ENCODE peak calls at places on chromosomes 1 and 21, in ten cellular contexts. I is neuronal stem cell; S is A549; L is fibroblast of lung; T is adrenal gland; J is neural progenitor cell; Y is GM23338; W is IMR-90; O is CD4-positive, CD25-positive, alpha-beta regulatory T cell; F is body of pancreas. H is an unnamed sample.

GRCh38 chr1:11731719-11732283 is 4.1 kb upstream of the AGTRAP start:
- DNase-seq in F (peak; percentile 48), S (no peak), O (no peak), L (peak; percentile 57), I (no peak), J (peak; percentile 71), T (peak; percentile 42), Y (peak; percentile 85), W (peak; percentile 70), H (no peak)

GRCh38 chr1:151825811-151826660 is 5.6 kb downstream of the RORC start:
- DNase-seq in W (no peak), J (peak; percentile 18), F (no peak), O (no peak), T (no peak), I (no peak), L (no peak), S (no peak), Y (peak; percentile 65), H (no peak)

GRCh38 chr1:154896811-154897286 is 26.8 kb upstream of the KCNN3 start:
- DNase-seq in W (no peak), T (no peak), O (no peak), J (peak; percentile 14), L (no peak), F (no peak), Y (no peak), I (no peak), S (no peak), H (no peak)

GRCh38 chr1:167563579-167564246 is 10.2 kb upstream of the CREG1 start:
- DNase-seq in F (no peak), O (no peak), I (no peak), T (peak; percentile 48), L (no peak), W (no peak), J (no peak), Y (no peak), S (no peak), H (no peak)

GRCh38 chr1:169133801-169134558 is 27.5 kb downstream of the ATP1B1 start:
- DNase-seq in O (peak; percentile 25), L (no peak), I (no peak), J (no peak), Y (no peak), S (no peak), W (no peak), F (no peak), T (no peak), H (no peak)

GRCh38 chr1:181588631-181589030 is 105.3 kb downstream of the CACNA1E start:
- DNase-seq in S (no peak), J (no peak), O (no peak), I (no peak), W (no peak), T (no peak), Y (no peak), F (no peak), L (no peak), H (no peak)

GRCh38 chr1:234208351-234208750 is 164.9 kb upstream of the COA6 start:
- DNase-seq in T (no peak), Y (no peak), L (no peak), F (no peak), W (no peak), O (no peak), I (no peak), J (no peak), S (no peak), H (no peak)

GRCh38 chr21:38533887-38534286 is 35.6 kb upstream of the ERG start:
- DNase-seq in T (no peak), J (peak; percentile 7), O (no peak), I (no peak), Y (peak; percentile 14), S (no peak), L (peak; percentile 6), W (no peak), F (no peak), H (no peak)

GRCh38 chr1:98340511-98340910 is 321.0 kb upstream of the SNX7 start:
- DNase-seq in S (no peak), J (no peak), F (no peak), Y (no peak), T (no peak), L (peak; percentile 71), O (no peak), W (peak; percentile 80), I (no peak), H (no peak)

GRCh38 chr1:92016720-92017316 is 13.0 kb upstream of the EPHX4 start:
- DNase-seq in F (no peak), O (no peak), L (no peak), Y (no peak), J (no peak), T (no peak), W (no peak), I (no peak), S (no peak), H (no peak)

GRCh38 chr21:36695671-36696389 is 3.1 kb upstream of the SIM2 start:
- DNase-seq in S (no peak), O (no peak), J (peak; percentile 74), W (no peak), I (peak; percentile 49), F (no peak), T (no peak), Y (peak; percentile 87), L (no peak), H (no peak)

GRCh38 chr1:209742409-209743144 is 13.3 kb upstream of the TRAF3IP3 start:
- DNase-seq in S (no peak), T (peak; percentile 15), I (no peak), F (no peak), W (peak; percentile 74), Y (no peak), O (no peak), J (no peak), L (peak; percentile 28), H (no peak)

GRCh38 chr1:195663549-195664280 is 944.5 kb downstream of the KCNT2 start:
- DNase-seq in W (peak; percentile 94), T (no peak), F (no peak), J (peak; percentile 9), O (no peak), I (no peak), L (peak; percentile 88), S (peak; percentile 5), Y (no peak), H (no peak)

GRCh38 chr1:64173300-64173940 is 30.0 kb upstream of the UBE2U start:
- DNase-seq in F (peak; percentile 65), S (no peak), J (no peak), W (no peak), Y (peak; percentile 26), L (peak; percentile 22), I (no peak), T (no peak), O (no peak), H (no peak)

GRCh38 chr1:64175639-64176038 is 27.8 kb upstream of the UBE2U start:
- DNase-seq in L (no peak), W (no peak), F (no peak), S (no peak), I (no peak), O (no peak), Y (no peak), J (no peak), T (no peak), H (no peak)

GRCh38 chr1:64167176-64167575 is 36.2 kb upstream of the UBE2U start:
- DNase-seq in I (no peak), S (no peak), Y (no peak), W (peak; percentile 56), L (peak; percentile 81), F (no peak), J (no peak), T (no peak), O (no peak), H (no peak)

GRCh38 chr1:64171797-64172281 is 31.6 kb upstream of the UBE2U start:
- DNase-seq in O (no peak), L (peak; percentile 83), J (no peak), W (peak; percentile 85), F (no peak), Y (no peak), I (no peak), S (peak; percentile 4), T (no peak), H (no peak)

DNA sequence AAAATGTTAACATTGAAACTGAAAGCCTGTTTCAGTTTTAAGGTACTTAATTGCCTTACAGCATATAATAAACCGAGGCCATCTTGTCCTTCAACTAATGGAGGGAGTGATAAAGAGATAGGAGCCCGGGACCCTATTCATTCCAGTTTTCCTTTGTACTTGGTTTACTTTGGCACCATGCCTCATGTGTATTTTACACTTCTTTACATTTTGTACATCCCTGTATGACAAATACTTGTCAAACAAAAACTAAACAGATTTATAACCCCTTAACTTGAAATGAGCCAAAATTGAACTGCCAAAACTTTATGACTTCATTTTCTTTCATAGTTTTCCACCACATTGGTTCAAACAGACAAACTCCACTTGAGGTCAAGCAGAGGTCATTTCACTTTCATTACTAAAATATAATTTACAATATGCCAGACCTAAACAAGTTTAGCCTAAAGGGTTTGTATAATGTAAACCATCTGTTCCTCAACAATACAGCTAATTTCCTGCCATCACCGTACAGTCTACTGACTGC is 30.9 kb upstream of the UBE2U start:
- DNase-seq in J (no peak), O (no peak), S (no peak), F (no peak), W (peak; percentile 69), T (no peak), Y (no peak), L (peak; percentile 49), I (no peak), H (no peak)
- H3K27ac ChIP-seq in J (no peak overlapping the region), O (no peak overlapping the region), S (peak overlapping the region; percentile 49), F (peak overlapping the region; percentile 39), W (peak overlapping the region; percentile 17), T (no peak overlapping the region), Y (no peak overlapping the region), L (peak overlapping the region; percentile 67), I (no peak overlapping the region), H (no peak overlapping the region)

GRCh38 chr1:232806071-232806510 is 875 bp downstream of the MAP10 start:
- DNase-seq in J (no peak), I (no peak), W (no peak), Y (no peak), T (no peak), S (no peak), F (no peak), O (peak; percentile 21), L (no peak), H (no peak)
- H3K4me3 ChIP-seq in J (peak overlapping the region; percentile 67), I (peak overlapping the region; percentile 88), W (peak overlapping the region; percentile 55), Y (peak overlapping the region; percentile 79), T (peak overlapping the region; percentile 72), S (peak overlapping the region; percentile 58), F (peak overlapping the region; percentile 77), O (peak overlapping the region; percentile 66), L (peak overlapping the region; percentile 65), H (peak overlapping the region; percentile 87)

DNA sequence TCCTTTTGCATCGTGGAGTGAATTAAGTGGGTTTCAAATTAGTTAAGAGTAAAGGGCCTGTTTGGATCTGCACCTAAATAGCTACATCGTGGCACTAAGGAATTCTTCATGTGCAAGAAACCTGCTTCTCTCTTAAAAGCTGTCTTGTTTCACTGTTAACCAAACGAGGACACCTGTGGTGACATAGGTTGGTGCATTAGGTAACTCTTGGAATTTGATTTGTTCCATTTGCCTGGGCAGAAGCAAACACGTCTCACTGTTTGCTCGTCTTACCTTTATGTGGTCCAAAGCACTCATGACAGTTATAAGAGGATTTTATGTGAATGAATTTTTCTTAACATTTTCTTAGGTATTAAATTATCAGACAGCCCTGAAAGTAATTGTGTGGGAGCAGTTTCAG is 60.9 kb downstream of the PRDM2 start:
- DNase-seq in Y (peak; percentile 80), F (no peak), S (no peak), L (no peak), W (no peak), O (no peak), I (no peak), T (no peak), J (peak; percentile 53), H (no peak)
- H3K4me1 ChIP-seq in Y (peaks cover 55% of the 10 kb centered on the region), F (peaks cover 76% of the 10 kb centered on the region), S (peaks cover 26% of the 10 kb centered on the region), L (peaks cover 5% of the 10 kb centered on the region), W (peaks cover 13% of the 10 kb centered on the region), O (peaks cover 97% of the 10 kb centered on the region), I (peaks cover 19% of the 10 kb centered on the region), T (peaks cover 38% of the 10 kb centered on the region), J (peaks cover 46% of the 10 kb centered on the region), H (peaks cover 5% of the 10 kb centered on the region)

GRCh38 chr1:67044631-67045270 is 9.2 kb downstream of the SLC35D1 start:
- DNase-seq in L (no peak), F (no peak), O (no peak), Y (no peak), I (no peak), W (peak; percentile 11), S (no peak), J (no peak), T (no peak), H (no peak)
- H3K27ac ChIP-seq in L (no peak overlapping the region), F (no peak overlapping the region), O (no peak overlapping the region), Y (no peak overlapping the region), I (no peak overlapping the region), W (no peak overlapping the region), S (no peak overlapping the region), J (no peak overlapping the region), T (no peak overlapping the region), H (no peak overlapping the region)

H was measured in iPS DF 6.9.